ENCODE peak calls at places on chromosomes 4 and X, in four cellular contexts. One of them, this sample, is unnamed.

GRCh38 chrX:47278684-47279083 is 45.9 kb downstream of the USP11 start:
- DNase-seq in GM23248: peak; percentile 69
- DNase-seq in KBM-7: no peak
- DNase-seq in stimulated activated CD4-positive, alpha-beta T cell treated with anti-CD3 and anti-CD28 coated beads, Interleukin-4, amount 100 ng/mL, for 24 hours: no peak
- DNase-seq in this sample: no peak

GRCh38 chr4:149120331-149121014 is 678.3 kb upstream of the NR3C2 start:
- DNase-seq in GM23248: peak; percentile 24
- DNase-seq in KBM-7: no peak
- DNase-seq in stimulated activated CD4-positive, alpha-beta T cell treated with anti-CD3 and anti-CD28 coated beads, Interleukin-4, amount 100 ng/mL, for 24 hours: no peak
- DNase-seq in this sample: no peak

GRCh38 chrX:10360121-10360520 is 203.3 kb downstream of the CLCN4 start:
- DNase-seq in KBM-7: no peak
- DNase-seq in GM23248: peak; percentile 8
- DNase-seq in stimulated activated CD4-positive, alpha-beta T cell treated with anti-CD3 and anti-CD28 coated beads, Interleukin-4, amount 100 ng/mL, for 24 hours: no peak
- DNase-seq in this sample: no peak

GRCh38 chr4:146585761-146586333 is 52.8 kb upstream of the POU4F2 start:
- DNase-seq in stimulated activated CD4-positive, alpha-beta T cell treated with anti-CD3 and anti-CD28 coated beads, Interleukin-4, amount 100 ng/mL, for 24 hours: no peak
- DNase-seq in GM23248: peak; percentile 77
- DNase-seq in KBM-7: peak; percentile 16
- DNase-seq in this sample: no peak

GRCh38 chr4:791201-791865 is 34.6 kb downstream of the CPLX1 start:
- DNase-seq in stimulated activated CD4-positive, alpha-beta T cell treated with anti-CD3 and anti-CD28 coated beads, Interleukin-4, amount 100 ng/mL, for 24 hours: no peak
- DNase-seq in KBM-7: no peak
- DNase-seq in GM23248: no peak
- DNase-seq in this sample: no peak

GRCh38 chr4:123248260-123248659 is 148.3 kb upstream of the SPRY1 start:
- DNase-seq in stimulated activated CD4-positive, alpha-beta T cell treated with anti-CD3 and anti-CD28 coated beads, Interleukin-4, amount 100 ng/mL, for 24 hours: no peak
- DNase-seq in GM23248: peak; percentile 37
- DNase-seq in KBM-7: no peak
- DNase-seq in this sample: no peak

GRCh38 chr4:70505152-70505748 is 13.1 kb upstream of the AMTN start:
- DNase-seq in stimulated activated CD4-positive, alpha-beta T cell treated with anti-CD3 and anti-CD28 coated beads, Interleukin-4, amount 100 ng/mL, for 24 hours: peak; percentile 52
- DNase-seq in KBM-7: peak; percentile 49
- DNase-seq in GM23248: peak; percentile 71
- DNase-seq in this sample: peak; percentile 51

GRCh38 chrX:17377047-17377692 is 2.2 kb downstream of the NHS start:
- DNase-seq in GM23248: peak; percentile 77
- DNase-seq in stimulated activated CD4-positive, alpha-beta T cell treated with anti-CD3 and anti-CD28 coated beads, Interleukin-4, amount 100 ng/mL, for 24 hours: peak; percentile 4
- DNase-seq in KBM-7: no peak
- DNase-seq in this sample: no peak

GRCh38 chrX:13778916-13779315 is 38.0 kb downstream of the GPM6B start:
- DNase-seq in KBM-7: no peak
- DNase-seq in GM23248: peak; percentile 55
- DNase-seq in stimulated activated CD4-positive, alpha-beta T cell treated with anti-CD3 and anti-CD28 coated beads, Interleukin-4, amount 100 ng/mL, for 24 hours: no peak
- DNase-seq in this sample: no peak